ENCODE peak calls at places on chromosomes 4 and X, in nine cellular contexts. T, M, K, S, E, N, A, Q and F are unnamed samples.
A peak's percentile ranks its signal among the peaks of the same experiment; 100 is the strongest.

GRCh38 chr4:55865228-55865806 is 11.9 kb downstream of the EXOC1 start:
- DNase-seq in M (no peak), A (peak; percentile 18), T (no peak), N (no peak), E (no peak), Q (no peak), K (peak; percentile 73), S (peak; percentile 36), F (no peak)

GRCh38 chr4:155802573-155802972 is 43.8 kb downstream of the GUCY1B1 start:
- DNase-seq in E (no peak), M (no peak), A (peak; percentile 35), Q (no peak), K (no peak), S (no peak), T (no peak), N (no peak), F (no peak)

GRCh38 chr4:3768842-3769641 is 2.9 kb downstream of the ADRA2C start:
- DNase-seq in K (no peak), T (no peak), N (no peak), Q (no peak), S (no peak), E (no peak), M (no peak), A (no peak), F (no peak)

GRCh38 chr4:68062501-68062900 is 67.2 kb downstream of the TMPRSS11F start:
- DNase-seq in K (no peak), A (no peak), S (no peak), M (no peak), N (no peak), E (no peak), T (no peak), Q (no peak), F (no peak)

GRCh38 chr4:126697748-126698147 is 935.0 kb upstream of the INTU start:
- DNase-seq in Q (no peak), A (peak; percentile 77), M (no peak), K (no peak), S (no peak), T (no peak), N (no peak), E (no peak), F (peak; percentile 4)

GRCh38 chrX:154990496-154990895 is 32.0 kb downstream of the F8 start:
- DNase-seq in T (no peak), N (no peak), E (no peak), K (no peak), A (no peak), M (no peak), S (no peak), Q (no peak), F (no peak)

GRCh38 chrX:5054852-5055251 is 1173.8 kb downstream of the NLGN4X start:
- DNase-seq in T (no peak), A (no peak), E (no peak), K (no peak), M (no peak), Q (no peak), N (no peak), S (no peak), F (no peak)

GRCh38 chr4:127616898-127617297 is 15.9 kb upstream of the INTU start:
- DNase-seq in E (no peak), M (no peak), N (no peak), T (no peak), K (no peak), Q (no peak), A (no peak), S (no peak), F (no peak)

GRCh38 chr4:26151615-26152014 is 169.2 kb upstream of the RBPJ start:
- DNase-seq in E (no peak), S (no peak), Q (no peak), K (no peak), A (no peak), M (no peak), N (no peak), T (no peak), F (no peak)

GRCh38 chr4:123455360-123455759 is 58.8 kb downstream of the SPRY1 start:
- DNase-seq in T (no peak), M (no peak), A (no peak), K (no peak), N (no peak), Q (no peak), E (no peak), S (no peak), F (no peak)

GRCh38 chrX:154734101-154734781 is 16.6 kb downstream of the GAB3 start:
- DNase-seq in T (no peak), N (no peak), A (no peak), E (no peak), S (peak; percentile 80), M (peak; percentile 49), K (peak; percentile 85), Q (no peak), F (no peak)

GRCh38 chrX:78673256-78673655 is 14.1 kb upstream of the RTL3 start:
- DNase-seq in K (peak; percentile 31), S (no peak), Q (no peak), E (no peak), N (no peak), M (no peak), T (no peak), A (no peak), F (no peak)

GRCh38 chr4:11710484-11710883 is 281.8 kb upstream of the HS3ST1 start:
- DNase-seq in S (no peak), M (no peak), T (no peak), A (no peak), N (no peak), E (no peak), Q (no peak), K (peak; percentile 7), F (peak; percentile 85)

GRCh38 chr4:187071896-187072295 is 348.2 kb upstream of the FAT1 start:
- DNase-seq in K (no peak), E (no peak), N (no peak), Q (peak; percentile 28), M (no peak), S (no peak), T (no peak), A (no peak), F (no peak)

GRCh38 chrX:19747672-19748610 is 139.5 kb downstream of the SH3KBP1 start:
- DNase-seq in N (no peak), T (no peak), Q (no peak), S (no peak), A (no peak), M (peak; percentile 77), K (no peak), E (no peak), F (no peak)

GRCh38 chr4:79987401-79987800 is 85.6 kb downstream of the ANTXR2 start:
- DNase-seq in S (no peak), K (peak; percentile 34), E (no peak), N (no peak), T (no peak), M (no peak), Q (no peak), A (no peak), F (no peak)

GRCh38 chr4:79977131-79977840 is 95.7 kb downstream of the ANTXR2 start:
- DNase-seq in A (no peak), T (no peak), S (no peak), M (no peak), E (no peak), Q (no peak), K (peak; percentile 69), N (no peak), F (no peak)

GRCh38 chr4:79983431-79983830 is 89.6 kb downstream of the ANTXR2 start:
- DNase-seq in N (no peak), M (no peak), S (no peak), Q (no peak), A (no peak), K (no peak), T (no peak), E (no peak), F (no peak)

GRCh38 chr4:79979785-79980437 is 93.1 kb downstream of the ANTXR2 start:
- DNase-seq in Q (no peak), M (no peak), K (no peak), E (no peak), S (no peak), T (no peak), A (no peak), N (no peak), F (no peak)

GRCh38 chr4:79982587-79983327 is 90.3 kb downstream of the ANTXR2 start:
- DNase-seq in E (no peak), N (no peak), Q (no peak), T (no peak), A (no peak), K (no peak), S (no peak), M (no peak), F (no peak)
- TF ChIP-seq CTCF in E (no peak), N (no peak), Q (no peak), T (no peak), A (no peak), K (no peak), S (no peak), M (no peak), F (no peak)

DNA sequence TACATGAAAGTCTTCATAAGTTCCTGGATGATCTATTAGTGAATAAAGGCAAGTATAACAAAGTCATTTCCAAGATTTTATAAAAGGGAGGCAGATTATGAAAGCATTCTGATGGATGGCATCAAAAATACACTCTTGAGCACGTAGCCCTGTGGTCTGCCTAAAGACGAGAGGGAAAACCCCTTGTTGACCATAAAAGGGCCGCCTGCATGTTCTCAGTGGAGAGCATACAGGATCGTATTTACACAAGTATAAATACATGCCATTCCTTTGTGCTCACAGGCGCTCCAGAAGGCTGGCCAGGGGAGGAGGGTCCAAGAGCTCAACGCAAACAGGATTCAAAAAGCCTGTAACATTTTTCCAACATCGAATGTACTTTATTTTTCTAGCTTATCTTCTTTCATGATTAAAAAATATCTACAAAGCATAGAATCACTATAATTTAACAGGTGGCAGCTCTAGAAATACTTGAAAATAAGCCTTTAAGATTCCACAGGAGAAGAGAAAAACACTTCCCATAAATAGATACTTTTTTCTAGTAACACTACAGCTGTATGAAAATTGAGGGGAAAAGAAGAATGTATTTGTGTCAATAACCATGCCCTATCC is 29.6 kb downstream of the PDGFC start:
- DNase-seq in Q (no peak), E (peak; percentile 81), N (no peak), M (no peak), A (no peak), T (peak; percentile 45), S (peak; percentile 97), K (peak; percentile 98), F (peak; percentile 79)
- H3K4me3 ChIP-seq in Q (peak overlapping the region; percentile 21), E (peak overlapping the region; percentile 27), N (peak overlapping the region; percentile 9), M (no peak overlapping the region), A (no peak overlapping the region), T (no peak overlapping the region), S (no peak overlapping the region), K (no peak overlapping the region), F (peak overlapping the region; percentile 3)

GRCh38 chr4:142874684-142875083 is 28.6 kb upstream of the INPP4B start:
- DNase-seq in A (no peak), E (no peak), K (no peak), N (no peak), T (no peak), M (no peak), S (no peak), Q (no peak), F (no peak)
- TF ChIP-seq CTCF in A (no peak), E (no peak), K (no peak), N (no peak), T (no peak), M (no peak), S (no peak), Q (no peak), F (no peak)

DNA sequence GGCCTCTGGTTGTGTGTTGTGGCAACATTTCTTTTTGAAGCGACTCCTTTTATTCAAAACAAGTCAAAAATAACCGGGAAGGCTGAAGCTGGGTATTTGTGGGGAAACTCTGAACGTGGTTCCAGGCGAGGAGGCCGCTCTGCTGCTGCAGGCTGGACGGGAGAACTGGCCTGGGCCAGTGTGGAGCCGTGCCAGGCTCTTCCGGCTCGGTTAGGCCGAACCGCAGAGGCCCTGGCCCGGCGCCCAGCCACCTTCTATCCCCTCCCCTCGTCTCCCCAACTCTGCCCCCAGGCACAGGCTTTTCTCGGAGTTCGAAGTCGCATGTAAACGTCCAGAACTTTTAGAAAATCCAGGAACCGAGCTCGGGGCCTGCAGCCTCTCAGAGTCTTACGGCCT is 2.4 kb upstream of the BCOR start:
- DNase-seq in E (no peak), T (no peak), Q (peak; percentile 63), A (no peak), N (no peak), S (no peak), M (no peak), K (peak; percentile 43), F (no peak)
- H3K4me3 ChIP-seq in E (no peak overlapping the region), T (no peak overlapping the region), Q (no peak overlapping the region), A (no peak overlapping the region), N (no peak overlapping the region), S (no peak overlapping the region), M (no peak overlapping the region), K (no peak overlapping the region), F (no peak overlapping the region)